ENCODE peak calls at places on chromosomes 12 and 14, in seven cellular contexts. X, Q, O, Z, F, D and L are unnamed samples.

GRCh38 chr12:81888341-81888740 is 129.2 kb upstream of the PPFIA2 start:
- DNase-seq in X (no peak), Q (no peak), O (no peak), Z (no peak), F (no peak), D (no peak), L (no peak)

GRCh38 chr12:49225551-49226166 is 36.8 kb upstream of the TUBA1A start:
- DNase-seq in X (peak; percentile 59), Q (no peak), O (no peak), Z (no peak), F (peak; percentile 40), D (no peak), L (no peak)

GRCh38 chr12:89673603-89674002 is 35.0 kb downstream of the ATP2B1 start:
- DNase-seq in X (no peak), Q (no peak), O (no peak), Z (no peak), F (no peak), D (no peak), L (no peak)

GRCh38 chr12:124910561-124911478 is 3.6 kb downstream of the UBC start:
- DNase-seq in X (peak; percentile 29), Q (no peak), O (no peak), Z (no peak), F (peak; percentile 42), D (no peak), L (no peak)

GRCh38 chr12:51591020-51591901 is at the start of gene SCN8A:
- DNase-seq in X (peak; percentile 49), Q (no peak), O (no peak), Z (no peak), F (peak; percentile 56), D (no peak), L (peak; percentile 51)

GRCh38 chr12:130859128-130859527 is 12.7 kb upstream of the RAN start:
- DNase-seq in X (peak; percentile 79), Q (no peak), O (no peak), Z (no peak), F (no peak), D (peak; percentile 46), L (no peak)

GRCh38 chr12:72272731-72273498 is 745 bp downstream of the TRHDE start:
- DNase-seq in X (no peak), Q (peak; percentile 21), O (no peak), Z (no peak), F (peak; percentile 58), D (no peak), L (peak; percentile 51)

GRCh38 chr12:69569236-69569635 is 16.0 kb upstream of the CCT2 start:
- DNase-seq in X (no peak), Q (no peak), O (no peak), Z (no peak), F (peak; percentile 49), D (no peak), L (no peak)

GRCh38 chr12:22231836-22232235 is 102.7 kb downstream of the ST8SIA1 start:
- DNase-seq in X (no peak), Q (no peak), O (no peak), Z (no peak), F (no peak), D (no peak), L (no peak)

GRCh38 chr12:57158665-57159064 is 11.2 kb upstream of the LRP1-AS start:
- DNase-seq in X (no peak), Q (no peak), O (no peak), Z (no peak), F (no peak), D (peak; percentile 63), L (no peak)

GRCh38 chr14:37591311-37591940 is 3.6 kb downstream of the FOXA1 start:
- DNase-seq in X (no peak), Q (no peak), O (no peak), Z (no peak), F (no peak), D (no peak), L (peak; percentile 78)

GRCh38 chr14:24123465-24124417 is 6.7 kb upstream of the FITM1 start:
- DNase-seq in X (no peak), Q (no peak), O (no peak), Z (no peak), F (no peak), D (no peak), L (no peak)

GRCh38 chr14:94897092-94897491 is 127.2 kb upstream of the GSC start:
- DNase-seq in X (no peak), Q (peak; percentile 46), O (no peak), Z (no peak), F (no peak), D (peak; percentile 57), L (no peak)

GRCh38 chr14:77872971-77873370 is 73.1 kb downstream of the ADCK1 start:
- DNase-seq in X (no peak), Q (no peak), O (no peak), Z (no peak), F (no peak), D (peak; percentile 35), L (no peak)

GRCh38 chr14:77923131-77923933 is 123.4 kb downstream of the ADCK1 start:
- DNase-seq in X (peak; percentile 88), Q (no peak), O (no peak), Z (no peak), F (no peak), D (no peak), L (no peak)

GRCh38 chr12:132354982-132355680 is 25.7 kb upstream of the GALNT9 start:
- DNase-seq in X (no peak), Q (no peak), O (no peak), Z (no peak), F (no peak), D (no peak), L (no peak)

GRCh38 chr12:10268037-10268436 is 39.6 kb upstream of the KLRD1 start:
- DNase-seq in X (no peak), Q (no peak), O (no peak), Z (no peak), F (no peak), D (no peak), L (no peak)

GRCh38 chr12:26631846-26632245 is 201.1 kb downstream of the ITPR2 start:
- DNase-seq in X (no peak), Q (no peak), O (no peak), Z (no peak), F (peak; percentile 38), D (no peak), L (no peak)

GRCh38 chr14:69483765-69484443 is 624 bp upstream of the PLEKHD1 start:
- DNase-seq in X (no peak), Q (peak; percentile 34), O (no peak), Z (peak; percentile 20), F (peak; percentile 13), D (no peak), L (no peak)

GRCh38 chr12:45586486-45586885 is 143.0 kb upstream of the ARID2 start:
- DNase-seq in X (no peak), Q (no peak), O (no peak), Z (no peak), F (no peak), D (no peak), L (no peak)

GRCh38 chr14:64732536-64733120 is 28.4 kb downstream of the PLEKHG3 start:
- DNase-seq in X (no peak), Q (no peak), O (no peak), Z (no peak), F (no peak), D (no peak), L (peak; percentile 53)

DNA sequence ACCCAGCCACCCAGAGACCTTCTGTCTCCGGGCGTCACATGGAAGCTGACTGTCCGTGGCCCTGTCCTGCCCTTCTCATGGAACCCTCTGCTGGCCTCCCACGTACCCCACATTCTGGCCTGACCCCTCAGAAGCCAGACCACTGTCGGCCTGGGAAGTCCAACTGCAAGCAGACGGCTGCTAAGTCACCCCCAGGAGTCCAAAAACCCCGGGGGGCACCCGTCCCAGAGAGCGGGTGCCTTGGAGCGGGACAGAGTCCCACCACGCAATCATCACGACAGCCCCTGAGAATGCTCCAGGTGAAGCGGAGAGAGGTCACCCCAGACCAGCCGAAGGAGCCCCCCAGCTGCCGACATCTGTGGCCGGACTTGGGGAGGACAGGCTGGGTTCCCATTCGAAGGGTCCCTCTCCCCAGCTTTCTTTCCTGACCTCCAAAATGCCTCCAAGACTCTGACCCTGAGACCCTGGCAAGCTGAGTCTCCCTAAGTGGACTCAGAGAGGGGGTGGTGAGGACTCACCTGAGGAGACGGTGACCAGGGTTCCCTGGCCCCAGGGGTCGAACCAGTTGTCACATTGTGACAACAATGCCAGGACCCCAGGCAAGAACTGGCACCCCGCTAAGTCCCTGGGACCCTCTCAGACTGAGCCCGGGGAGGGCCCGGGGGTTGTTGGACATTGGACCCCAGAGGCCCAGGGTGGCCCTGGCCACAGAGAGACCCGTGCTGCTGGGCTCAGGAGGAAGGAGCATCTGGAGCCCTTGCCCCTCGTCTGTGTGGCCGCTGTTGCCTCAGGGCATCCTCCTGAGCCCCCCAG is 337.1 kb downstream of the TMEM121 start:
- DNase-seq in X (no peak), Q (peak; percentile 6), O (no peak), Z (no peak), F (no peak), D (peak; percentile 54), L (peak; percentile 11)
- TF ChIP-seq POLR2A in X (no peak), Q (no peak), O (no peak), Z (no peak), F (no peak), D (no peak), L (no peak)

DNA sequence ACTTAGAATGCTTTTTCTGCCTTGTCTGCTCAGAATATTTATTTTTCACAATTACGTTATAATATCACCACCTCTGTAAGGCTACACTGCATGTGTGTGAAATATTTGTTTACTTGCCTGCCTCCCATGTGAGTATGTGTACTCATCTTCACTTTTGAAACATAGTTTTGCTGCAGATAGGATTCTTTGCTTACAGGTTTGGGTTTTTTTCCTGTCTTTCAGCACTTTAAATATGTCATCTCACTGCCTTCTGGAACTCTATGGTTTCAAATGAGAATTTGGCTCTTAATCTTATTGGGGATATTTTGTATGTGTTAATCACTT is 10.9 kb downstream of the G2E3 start:
- DNase-seq in X (no peak), Q (no peak), O (no peak), Z (no peak), F (no peak), D (no peak), L (no peak)
- H3K9me3 ChIP-seq in X (no peaks in the 10 kb centered on the region), Q (no peaks in the 10 kb centered on the region), O (no peaks in the 10 kb centered on the region), Z (no peaks in the 10 kb centered on the region), F (no peaks in the 10 kb centered on the region), D (no peaks in the 10 kb centered on the region), L (no peaks in the 10 kb centered on the region)

GRCh38 chr12:112525426-112525809 is 106.7 kb downstream of the PTPN11 start:
- DNase-seq in X (no peak), Q (no peak), O (no peak), Z (no peak), F (no peak), D (no peak), L (no peak)
- H3K27ac ChIP-seq in X (no peak overlapping the region), Q (no peak overlapping the region), O (no peak overlapping the region), Z (no peak overlapping the region), F (no peak overlapping the region), D (no peak overlapping the region), L (no peak overlapping the region)

GRCh38 chr12:11727133-11727664 is 77.7 kb downstream of the ETV6 start:
- DNase-seq in X (no peak), Q (no peak), O (no peak), Z (no peak), F (no peak), D (no peak), L (no peak)

GRCh38 chr12:11726659-11727058 is 77.2 kb downstream of the ETV6 start:
- DNase-seq in X (no peak), Q (no peak), O (no peak), Z (no peak), F (no peak), D (no peak), L (no peak)

GRCh38 chr12:11724888-11725310 is 75.4 kb downstream of the ETV6 start:
- DNase-seq in X (peak; percentile 9), Q (no peak), O (no peak), Z (no peak), F (peak; percentile 56), D (no peak), L (no peak)

GRCh38 chr12:11723993-11724392 is 74.5 kb downstream of the ETV6 start:
- DNase-seq in X (no peak), Q (no peak), O (no peak), Z (no peak), F (peak; percentile 52), D (no peak), L (no peak)

GRCh38 chr12:11725616-11726015 is 76.1 kb downstream of the ETV6 start:
- DNase-seq in X (no peak), Q (no peak), O (no peak), Z (no peak), F (peak; percentile 28), D (no peak), L (no peak)
- TF ChIP-seq POLR2A in X (no peak), Q (no peak), O (no peak), Z (no peak), F (no peak), D (no peak), L (no peak)